ENCODE peak calls at places on chromosomes 13 and 19, in eight cellular contexts. S, F, B, W, O, N, M and L are unnamed samples.

GRCh38 chr19:39995794-39996193 is 1.1 kb upstream of the ZNF546 start:
- DNase-seq in S (no peak), F (no peak), B (no peak), W (no peak), O (no peak), N (no peak), M (no peak), L (no peak)

GRCh38 chr19:15227261-15227660 is 5.0 kb downstream of the EPHX3 start:
- DNase-seq in S (no peak), F (no peak), B (no peak), W (no peak), O (no peak), N (no peak), M (no peak), L (no peak)

GRCh38 chr13:80132741-80133601 is 208.0 kb downstream of the SPRY2 start:
- DNase-seq in S (no peak), F (peak; percentile 81), B (peak; percentile 13), W (peak; percentile 61), O (peak; percentile 74), N (no peak), M (peak; percentile 83), L (no peak)

GRCh38 chr13:43009506-43009905 is 13.9 kb upstream of the DNAJC15 start:
- DNase-seq in S (no peak), F (no peak), B (no peak), W (no peak), O (no peak), N (no peak), M (no peak), L (no peak)

GRCh38 chr13:72146816-72147215 is 279.8 kb upstream of the DACH1 start:
- DNase-seq in S (no peak), F (no peak), B (no peak), W (no peak), O (no peak), N (no peak), M (no peak), L (no peak)

GRCh38 chr13:107223867-107224266 is 655.9 kb upstream of the ARGLU1 start:
- DNase-seq in S (no peak), F (no peak), B (no peak), W (no peak), O (no peak), N (no peak), M (no peak), L (no peak)

GRCh38 chr13:40996433-40997095 is 22.6 kb downstream of the ELF1 start:
- DNase-seq in S (no peak), F (no peak), B (no peak), W (no peak), O (no peak), N (no peak), M (no peak), L (no peak)

GRCh38 chr19:17997969-17998826 is 9.8 kb upstream of the ARRDC2 start:
- DNase-seq in S (peak; percentile 69), F (peak; percentile 86), B (no peak), W (no peak), O (no peak), N (peak; percentile 60), M (peak; percentile 73), L (no peak)

GRCh38 chr19:10084803-10085202 is 1.3 kb upstream of the SHFL start:
- DNase-seq in S (no peak), F (no peak), B (no peak), W (no peak), O (no peak), N (no peak), M (no peak), L (no peak)

GRCh38 chr13:20137875-20138274 is 23.0 kb downstream of the GJA3 start:
- DNase-seq in S (no peak), F (no peak), B (no peak), W (no peak), O (no peak), N (no peak), M (no peak), L (no peak)

GRCh38 chr13:28442872-28443271 is 52.1 kb downstream of the FLT1 start:
- DNase-seq in S (no peak), F (no peak), B (no peak), W (no peak), O (no peak), N (no peak), M (no peak), L (peak; percentile 38)

GRCh38 chr13:50797081-50797480 is 46.4 kb downstream of the DLEU7 start:
- DNase-seq in S (no peak), F (no peak), B (no peak), W (no peak), O (no peak), N (no peak), M (no peak), L (no peak)

GRCh38 chr13:50798923-50799322 is 44.6 kb downstream of the DLEU7 start:
- DNase-seq in S (no peak), F (no peak), B (no peak), W (no peak), O (no peak), N (no peak), M (no peak), L (no peak)

GRCh38 chr13:50800091-50800739 is 43.3 kb downstream of the DLEU7 start:
- DNase-seq in S (no peak), F (no peak), B (no peak), W (no peak), O (no peak), N (no peak), M (no peak), L (no peak)

GRCh38 chr13:50793026-50793425 is 50.5 kb downstream of the DLEU7 start:
- DNase-seq in S (no peak), F (no peak), B (no peak), W (no peak), O (no peak), N (no peak), M (no peak), L (no peak)

DNA sequence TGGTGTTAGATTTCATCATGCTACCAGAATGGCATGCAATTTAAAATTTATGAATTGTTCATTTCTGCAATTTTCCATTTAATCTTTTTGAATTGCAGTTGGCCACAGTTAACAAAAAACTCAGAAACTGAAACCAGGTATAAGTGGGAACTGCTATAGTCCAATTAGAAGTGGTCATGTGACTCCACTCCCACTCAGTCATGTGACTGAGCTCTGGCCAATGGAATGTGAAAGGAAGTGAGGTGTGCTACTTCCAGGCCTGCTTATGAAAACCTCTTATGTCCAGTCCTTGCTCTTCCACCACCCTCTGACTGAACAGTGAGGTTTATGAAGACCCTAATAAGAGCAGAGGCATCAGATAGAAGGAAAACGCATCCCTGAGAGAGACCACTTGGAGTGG is 47.0 kb downstream of the DLEU7 start:
- DNase-seq in S (no peak), F (peak; percentile 2), B (no peak), W (no peak), O (no peak), N (no peak), M (no peak), L (no peak)
- TF ChIP-seq POLR2A in S (no peak), F (no peak), B (no peak), W (no peak), O (no peak), N (no peak), M (no peak), L (no peak)

GRCh38 chr13:50208826-50209335 is 193.6 kb downstream of the KCNRG start:
- DNase-seq in S (peak; percentile 50), F (peak; percentile 54), B (no peak), W (peak; percentile 23), O (peak; percentile 15), N (no peak), M (peak; percentile 53), L (peak; percentile 54)
- H3K4me3 ChIP-seq in S (peak overlapping the region; percentile 17), F (peak overlapping the region; percentile 38), B (peak overlapping the region; percentile 17), W (no peak overlapping the region), O (no peak overlapping the region), N (peak overlapping the region; percentile 19), M (no peak overlapping the region), L (peak overlapping the region; percentile 33)

GRCh38 chr13:97263160-97263559 is 41.0 kb downstream of the MBNL2 start:
- DNase-seq in S (no peak), F (no peak), B (no peak), W (no peak), O (no peak), N (no peak), M (no peak), L (no peak)
- H3K4me1 ChIP-seq in S (peaks cover 23% of the 10 kb centered on the region), F (peaks cover 71% of the 10 kb centered on the region), B (peaks cover 75% of the 10 kb centered on the region), W (peaks cover 5% of the 10 kb centered on the region), O (peaks cover 61% of the 10 kb centered on the region), N (peaks cover 97% of the 10 kb centered on the region), M (peaks cover 3% of the 10 kb centered on the region), L (peaks cover 89% of the 10 kb centered on the region)

DNA sequence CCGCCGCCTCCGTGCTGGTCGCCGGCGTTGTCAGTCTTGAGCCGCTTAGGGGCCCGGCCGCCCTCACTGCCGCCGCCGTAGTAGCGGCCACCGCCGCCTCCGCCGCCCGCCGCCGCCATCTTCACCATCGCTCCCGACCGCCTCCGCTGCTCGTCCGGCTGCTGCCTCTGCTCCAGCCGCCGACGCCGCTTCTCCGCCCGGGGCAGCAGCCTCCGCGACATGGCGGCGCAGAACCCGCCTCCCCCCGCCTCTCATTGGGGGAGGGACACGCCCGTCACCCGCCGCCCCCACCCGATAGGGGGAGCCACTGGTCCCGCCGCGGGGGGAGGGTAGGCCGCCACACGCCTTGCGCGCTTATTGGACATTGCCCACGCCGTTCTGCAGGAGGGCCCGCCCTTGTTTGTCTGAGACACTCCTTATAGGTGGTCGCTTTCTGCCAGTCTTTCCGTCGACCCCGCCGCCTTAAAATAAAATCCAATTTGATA is at the start of gene HNRNPL:
- DNase-seq in S (peak; percentile 93), F (no peak), B (no peak), W (peak; percentile 99), O (no peak), N (no peak), M (no peak), L (peak; percentile 100)
- TF ChIP-seq POLR2A in S (peak; percentile 84), F (peak; percentile 90), B (peak; percentile 93), W (peak; percentile 94), O (peak; percentile 95), N (no peak), M (peak; percentile 90), L (peak; percentile 90)

GRCh38 chr19:48648134-48648533 is 2.1 kb upstream of the CA11 start:
- DNase-seq in S (peak; percentile 22), F (no peak), B (no peak), W (no peak), O (no peak), N (no peak), M (no peak), L (no peak)
- H3K4me3 ChIP-seq in S (no peak overlapping the region), F (no peak overlapping the region), B (no peak overlapping the region), W (no peak overlapping the region), O (no peak overlapping the region), N (no peak overlapping the region), M (no peak overlapping the region), L (no peak overlapping the region)